ENCODE peak calls at places on chromosomes 1 and 21, in seven cellular contexts. One of them, this sample, is unnamed.

GRCh38 chr21:18529253-18529652 is 125.7 kb upstream of the TMPRSS15 start:
- DNase-seq in substantia nigra: no peak
- DNase-seq in left ventricle myocardium inferior: no peak
- DNase-seq in Calu3: no peak
- DNase-seq in AG08395: peak
- DNase-seq in T-cell: no peak
- DNase-seq in T1000: no peak
- DNase-seq in this sample: no peak

GRCh38 chr1:186476306-186477040 is 15.6 kb upstream of the PDC start:
- DNase-seq in AG08395: no peak
- DNase-seq in T-cell: no peak
- DNase-seq in substantia nigra: no peak
- DNase-seq in Calu3: no peak
- DNase-seq in T1000: no peak
- DNase-seq in left ventricle myocardium inferior: no peak
- DNase-seq in this sample: no peak

GRCh38 chr1:68495532-68495931 is 1.4 kb downstream of the DEPDC1 start:
- DNase-seq in AG08395: no peak
- DNase-seq in T1000: no peak
- DNase-seq in left ventricle myocardium inferior: no peak
- DNase-seq in substantia nigra: no peak
- DNase-seq in T-cell: no peak
- DNase-seq in Calu3: no peak
- DNase-seq in this sample: peak

GRCh38 chr1:119626146-119626545 is 21.9 kb downstream of the ZNF697 start:
- DNase-seq in left ventricle myocardium inferior: no peak
- DNase-seq in substantia nigra: no peak
- DNase-seq in T1000: no peak
- DNase-seq in AG08395: no peak
- DNase-seq in Calu3: no peak
- DNase-seq in T-cell: no peak
- DNase-seq in this sample: no peak

GRCh38 chr1:154616659-154617345 is 8.8 kb upstream of the ADAR start:
- DNase-seq in left ventricle myocardium inferior: peak
- DNase-seq in Calu3: no peak
- DNase-seq in T-cell: no peak
- DNase-seq in substantia nigra: no peak
- DNase-seq in AG08395: no peak
- DNase-seq in T1000: no peak
- DNase-seq in this sample: no peak

GRCh38 chr1:47623174-47623940 is 185.5 kb downstream of the FOXD2 start:
- DNase-seq in left ventricle myocardium inferior: no peak
- DNase-seq in AG08395: no peak
- DNase-seq in T-cell: no peak
- DNase-seq in Calu3: no peak
- DNase-seq in T1000: no peak
- DNase-seq in substantia nigra: no peak
- DNase-seq in this sample: no peak

GRCh38 chr21:35326677-35327076 is 277.6 kb upstream of the RUNX1 start:
- DNase-seq in T1000: no peak
- DNase-seq in AG08395: peak
- DNase-seq in Calu3: no peak
- DNase-seq in substantia nigra: no peak
- DNase-seq in left ventricle myocardium inferior: no peak
- DNase-seq in T-cell: no peak
- DNase-seq in this sample: no peak

GRCh38 chr1:16183157-16183556 is 27.3 kb upstream of the EPHA2 start:
- DNase-seq in substantia nigra: no peak
- DNase-seq in left ventricle myocardium inferior: no peak
- DNase-seq in Calu3: no peak
- DNase-seq in T1000: no peak
- DNase-seq in AG08395: peak
- DNase-seq in T-cell: no peak
- DNase-seq in this sample: no peak

GRCh38 chr1:200960948-200961340 is 62.6 kb downstream of the KIF21B start:
- DNase-seq in T-cell: no peak
- DNase-seq in Calu3: no peak
- DNase-seq in left ventricle myocardium inferior: no peak
- DNase-seq in substantia nigra: no peak
- DNase-seq in T1000: no peak
- DNase-seq in AG08395: no peak
- DNase-seq in this sample: no peak

GRCh38 chr1:201503397-201504176 is 3.3 kb downstream of the CSRP1 start:
- DNase-seq in AG08395: peak
- DNase-seq in T-cell: no peak
- DNase-seq in substantia nigra: no peak
- DNase-seq in left ventricle myocardium inferior: no peak
- DNase-seq in Calu3: peak
- DNase-seq in T1000: peak
- DNase-seq in this sample: peak

GRCh38 chr1:25642710-25643109 is 26.1 kb downstream of the MAN1C1 start:
- DNase-seq in left ventricle myocardium inferior: no peak
- DNase-seq in AG08395: peak
- DNase-seq in T1000: no peak
- DNase-seq in T-cell: peak
- DNase-seq in substantia nigra: no peak
- DNase-seq in Calu3: no peak
- DNase-seq in this sample: no peak

GRCh38 chr1:92876351-92876750 is 44.5 kb downstream of the RPL5 start:
- DNase-seq in AG08395: no peak
- DNase-seq in T1000: no peak
- DNase-seq in substantia nigra: no peak
- DNase-seq in left ventricle myocardium inferior: no peak
- DNase-seq in Calu3: no peak
- DNase-seq in T-cell: no peak
- DNase-seq in this sample: no peak

GRCh38 chr1:183461350-183461749 is 10.9 kb upstream of the SMG7 start:
- DNase-seq in Calu3: peak
- DNase-seq in substantia nigra: no peak
- DNase-seq in AG08395: no peak
- DNase-seq in T1000: no peak
- DNase-seq in left ventricle myocardium inferior: no peak
- DNase-seq in T-cell: no peak
- DNase-seq in this sample: peak

GRCh38 chr1:65316233-65316632 is 6.9 kb downstream of the DNAJC6 start:
- DNase-seq in AG08395: no peak
- DNase-seq in Calu3: no peak
- DNase-seq in T1000: no peak
- DNase-seq in left ventricle myocardium inferior: no peak
- DNase-seq in substantia nigra: no peak
- DNase-seq in T-cell: no peak
- DNase-seq in this sample: no peak

GRCh38 chr1:214827883-214828282 is 224.9 kb downstream of the CENPF start:
- DNase-seq in left ventricle myocardium inferior: no peak
- DNase-seq in Calu3: no peak
- DNase-seq in AG08395: no peak
- DNase-seq in substantia nigra: no peak
- DNase-seq in T-cell: no peak
- DNase-seq in T1000: no peak
- DNase-seq in this sample: no peak

GRCh38 chr1:230423261-230423660 is 2.9 kb downstream of the PGBD5 start:
- DNase-seq in substantia nigra: no peak
- DNase-seq in left ventricle myocardium inferior: no peak
- DNase-seq in AG08395: no peak
- DNase-seq in Calu3: no peak
- DNase-seq in T-cell: no peak
- DNase-seq in T1000: no peak
- DNase-seq in this sample: no peak

GRCh38 chr1:216483672-216484401 is 60.6 kb upstream of the USH2A start:
- DNase-seq in Calu3: no peak
- DNase-seq in T-cell: no peak
- DNase-seq in left ventricle myocardium inferior: no peak
- DNase-seq in AG08395: no peak
- DNase-seq in T1000: no peak
- DNase-seq in substantia nigra: no peak
- DNase-seq in this sample: no peak

GRCh38 chr1:114368560-114369255 is 142.3 kb downstream of the TRIM33 start:
- DNase-seq in substantia nigra: no peak
- DNase-seq in Calu3: no peak
- DNase-seq in AG08395: no peak
- DNase-seq in T-cell: no peak
- DNase-seq in left ventricle myocardium inferior: no peak
- DNase-seq in T1000: no peak
- DNase-seq in this sample: no peak

GRCh38 chr1:205961405-205961804 is 18.1 kb upstream of the SLC26A9 start:
- DNase-seq in substantia nigra: no peak
- DNase-seq in left ventricle myocardium inferior: no peak
- DNase-seq in AG08395: peak
- DNase-seq in T1000: no peak
- DNase-seq in T-cell: no peak
- DNase-seq in Calu3: peak
- DNase-seq in this sample: no peak

GRCh38 chr1:64515427-64515826 is 45.5 kb downstream of the CACHD1 start:
- DNase-seq in AG08395: peak
- DNase-seq in Calu3: no peak
- DNase-seq in left ventricle myocardium inferior: peak
- DNase-seq in T-cell: no peak
- DNase-seq in substantia nigra: no peak
- DNase-seq in T1000: no peak
- DNase-seq in this sample: no peak

GRCh38 chr21:18493420-18493819 is 89.8 kb upstream of the TMPRSS15 start:
- DNase-seq in left ventricle myocardium inferior: no peak
- DNase-seq in AG08395: peak
- DNase-seq in T1000: no peak
- DNase-seq in substantia nigra: no peak
- DNase-seq in T-cell: no peak
- DNase-seq in Calu3: no peak
- DNase-seq in this sample: no peak

GRCh38 chr1:87197156-87197555 is 131.5 kb upstream of the LMO4 start:
- DNase-seq in AG08395: peak
- DNase-seq in T-cell: no peak
- DNase-seq in Calu3: no peak
- DNase-seq in T1000: no peak
- DNase-seq in left ventricle myocardium inferior: no peak
- DNase-seq in substantia nigra: no peak
- DNase-seq in this sample: no peak

GRCh38 chr1:34611571-34611970 is 143.3 kb upstream of the GJB5 start:
- DNase-seq in Calu3: no peak
- DNase-seq in T1000: no peak
- DNase-seq in AG08395: no peak
- DNase-seq in T-cell: no peak
- DNase-seq in left ventricle myocardium inferior: no peak
- DNase-seq in substantia nigra: no peak
- DNase-seq in this sample: no peak

GRCh38 chr1:66535853-66536252 is 1.9 kb downstream of the SGIP1 start:
- DNase-seq in T1000: no peak
- DNase-seq in T-cell: no peak
- DNase-seq in AG08395: no peak
- DNase-seq in substantia nigra: no peak
- DNase-seq in left ventricle myocardium inferior: no peak
- DNase-seq in Calu3: no peak
- DNase-seq in this sample: no peak

GRCh38 chr1:160149706-160150105 is 1.7 kb upstream of the ATP1A4 start:
- DNase-seq in Calu3: no peak
- DNase-seq in substantia nigra: no peak
- DNase-seq in T1000: no peak
- DNase-seq in left ventricle myocardium inferior: no peak
- DNase-seq in AG08395: peak
- DNase-seq in T-cell: no peak
- DNase-seq in this sample: no peak